ENCODE peak calls at places on chromosome 7, in eight cellular contexts. U, I, V, L, R, K, W and F are unnamed samples.
A peak's percentile ranks its signal among the peaks of the same experiment; 100 is the strongest.

GRCh38 chr7:92621026-92621540 is 30.9 kb upstream of the FAM133B start:
- DNase-seq in U (peak; percentile 69), I (no peak), V (no peak), L (peak; percentile 70), R (peak; percentile 58), K (no peak), W (peak; percentile 44), F (no peak)

GRCh38 chr7:83681200-83681599 is 32.3 kb upstream of the SEMA3E start:
- DNase-seq in U (no peak), I (no peak), V (no peak), L (no peak), R (no peak), K (no peak), W (no peak), F (no peak)

GRCh38 chr7:701086-701671 is 25.3 kb upstream of the DNAAF5 start:
- DNase-seq in U (no peak), I (no peak), V (no peak), L (no peak), R (no peak), K (no peak), W (no peak), F (no peak)

GRCh38 chr7:114789161-114789560 is 132.7 kb upstream of the MDFIC start:
- DNase-seq in U (no peak), I (no peak), V (no peak), L (peak; percentile 40), R (no peak), K (no peak), W (no peak), F (no peak)

GRCh38 chr7:80460857-80461256 is 51.0 kb downstream of the GNAT3 start:
- DNase-seq in U (no peak), I (no peak), V (no peak), L (no peak), R (no peak), K (no peak), W (no peak), F (no peak)

GRCh38 chr7:132138817-132139216 is 437.5 kb downstream of the PLXNA4 start:
- DNase-seq in U (no peak), I (no peak), V (no peak), L (no peak), R (no peak), K (no peak), W (no peak), F (no peak)

GRCh38 chr7:158282461-158283001 is 305.1 kb downstream of the PTPRN2 start:
- DNase-seq in U (no peak), I (no peak), V (peak; percentile 52), L (no peak), R (no peak), K (no peak), W (no peak), F (no peak)

GRCh38 chr7:690478-691360 is 35.8 kb upstream of the DNAAF5 start:
- DNase-seq in U (no peak), I (no peak), V (peak; percentile 47), L (no peak), R (no peak), K (no peak), W (no peak), F (no peak)

GRCh38 chr7:159067870-159068787 is 76.5 kb downstream of the VIPR2 start:
- DNase-seq in U (peak; percentile 63), I (peak; percentile 86), V (no peak), L (peak; percentile 40), R (peak; percentile 50), K (peak; percentile 88), W (no peak), F (no peak)

GRCh38 chr7:18754766-18755165 is 259.2 kb downstream of the HDAC9 start:
- DNase-seq in U (no peak), I (no peak), V (no peak), L (peak; percentile 27), R (no peak), K (no peak), W (no peak), F (no peak)

GRCh38 chr7:47508389-47509380 is 73.2 kb downstream of the TNS3 start:
- DNase-seq in U (no peak), I (no peak), V (no peak), L (no peak), R (no peak), K (no peak), W (no peak), F (no peak)

GRCh38 chr7:30285531-30286284 is 1.3 kb downstream of the ZNRF2 start:
- DNase-seq in U (peak; percentile 35), I (peak; percentile 75), V (peak; percentile 89), L (peak; percentile 28), R (peak; percentile 71), K (no peak), W (peak; percentile 28), F (peak; percentile 64)

GRCh38 chr7:90660819-90661218 is 64.7 kb downstream of the CDK14 start:
- DNase-seq in U (no peak), I (no peak), V (no peak), L (no peak), R (no peak), K (no peak), W (no peak), F (no peak)

GRCh38 chr7:151518781-151519044 is 982 bp downstream of the RHEB start:
- DNase-seq in U (no peak), I (no peak), V (no peak), L (no peak), R (no peak), K (no peak), W (no peak), F (peak; percentile 53)

GRCh38 chr7:151517601-151518104 is 2.0 kb downstream of the RHEB start:
- DNase-seq in U (no peak), I (no peak), V (no peak), L (no peak), R (no peak), K (no peak), W (no peak), F (no peak)

GRCh38 chr7:151520419-151521229 is 929 bp upstream of the RHEB start:
- DNase-seq in U (peak; percentile 67), I (peak; percentile 84), V (peak; percentile 94), L (no peak), R (peak; percentile 84), K (peak; percentile 92), W (peak; percentile 45), F (peak; percentile 28)

GRCh38 chr7:151519765-151520418 is at the start of gene RHEB:
- DNase-seq in U (peak; percentile 98), I (peak; percentile 98), V (peak; percentile 99), L (peak; percentile 99), R (peak; percentile 91), K (peak; percentile 99), W (peak; percentile 97), F (peak; percentile 98)

DNA sequence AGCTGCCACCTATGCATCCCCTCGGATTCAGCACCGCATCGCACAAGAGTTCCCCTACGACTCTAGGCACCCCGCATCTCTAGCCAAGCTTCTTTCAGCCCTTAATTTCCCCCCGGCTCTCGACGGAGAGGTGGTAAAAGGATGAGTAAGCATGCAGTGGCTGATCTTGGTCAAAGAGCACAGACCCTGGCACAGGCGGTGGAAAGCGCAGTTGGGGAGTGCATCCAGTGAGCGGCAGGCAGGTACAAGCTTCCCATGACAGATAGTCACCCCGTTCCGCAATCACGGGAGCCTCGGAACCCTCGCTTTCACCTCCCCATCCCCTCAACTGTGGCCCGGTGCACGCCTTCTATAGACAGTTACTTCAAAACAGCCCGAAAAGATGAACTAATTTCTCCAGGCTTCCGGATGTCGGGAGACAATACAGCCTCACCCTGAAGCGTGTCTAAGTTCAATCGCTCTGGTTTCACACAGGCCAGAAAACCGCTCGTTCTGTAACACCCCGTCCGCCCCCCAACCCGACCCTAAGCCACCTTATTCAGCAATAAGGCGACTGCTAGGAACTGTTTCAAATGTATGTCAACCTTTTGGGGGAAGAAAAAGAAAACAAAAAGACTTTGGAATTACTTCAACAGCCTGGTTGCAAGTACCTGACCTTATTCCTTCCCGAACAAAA is 1.5 kb downstream of the RHEB start:
- DNase-seq in U (peak; percentile 59), I (peak; percentile 77), V (peak; percentile 89), L (peak; percentile 29), R (peak; percentile 76), K (no peak), W (peak; percentile 46), F (peak; percentile 84)
- TF ChIP-seq CTCF in U (no peak), I (no peak), V (no peak), L (no peak), R (no peak), K (no peak), W (no peak), F (no peak)

GRCh38 chr7:111929258-111929657 is 276.9 kb downstream of the DOCK4 start:
- DNase-seq in U (no peak), I (no peak), V (no peak), L (no peak), R (no peak), K (no peak), W (no peak), F (no peak)
- TF ChIP-seq CTCF in U (no peak), I (no peak), V (no peak), L (no peak), R (no peak), K (no peak), W (no peak), F (no peak)

GRCh38 chr7:53214463-53214862 is 179.0 kb downstream of the POM121L12 start:
- DNase-seq in U (no peak), I (no peak), V (no peak), L (no peak), R (no peak), K (no peak), W (no peak), F (no peak)

GRCh38 chr7:53209129-53209528 is 173.7 kb downstream of the POM121L12 start:
- DNase-seq in U (no peak), I (no peak), V (no peak), L (no peak), R (no peak), K (no peak), W (no peak), F (no peak)
- TF ChIP-seq CTCF in U (no peak), I (no peak), V (no peak), L (no peak), R (no peak), K (no peak), W (no peak), F (no peak)

GRCh38 chr7:133858311-133858710 is 268.8 kb upstream of the LRGUK start:
- DNase-seq in U (no peak), I (no peak), V (no peak), L (no peak), R (no peak), K (no peak), W (no peak), F (no peak)

GRCh38 chr7:133853706-133854276 is 273.3 kb upstream of the LRGUK start:
- DNase-seq in U (no peak), I (no peak), V (no peak), L (peak; percentile 72), R (no peak), K (no peak), W (no peak), F (no peak)

GRCh38 chr7:133851416-133851815 is 275.7 kb upstream of the LRGUK start:
- DNase-seq in U (no peak), I (no peak), V (no peak), L (no peak), R (no peak), K (no peak), W (no peak), F (no peak)

GRCh38 chr7:133857376-133858119 is 269.6 kb upstream of the LRGUK start:
- DNase-seq in U (no peak), I (no peak), V (no peak), L (no peak), R (no peak), K (no peak), W (no peak), F (no peak)

DNA sequence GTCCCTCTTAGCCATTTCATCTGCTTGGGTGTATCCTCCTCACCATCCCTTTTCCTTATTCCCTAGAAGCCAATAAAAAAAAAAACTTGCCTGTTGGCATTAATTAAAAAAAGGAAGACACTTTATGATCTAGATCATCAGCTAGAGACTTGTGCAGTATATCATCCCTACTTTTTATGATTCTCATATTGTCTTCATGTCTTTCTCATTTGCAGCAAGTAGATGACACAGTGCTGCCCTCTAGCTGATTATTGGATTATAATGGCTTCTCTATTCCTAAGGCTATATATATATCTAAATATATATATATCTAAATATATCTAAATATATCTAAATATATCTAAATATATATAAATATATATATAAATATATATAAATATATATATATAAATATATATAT is 272.4 kb upstream of the LRGUK start:
- DNase-seq in U (no peak), I (no peak), V (no peak), L (peak; percentile 48), R (no peak), K (no peak), W (peak; percentile 35), F (no peak)
- TF ChIP-seq CTCF in U (no peak), I (no peak), V (peak; percentile 10), L (peak; percentile 31), R (no peak), K (no peak), W (peak; percentile 60), F (peak; percentile 38)